ENCODE peak calls at places on chromosomes 4 and X, in seven cellular contexts. I, D, T, Y, A, M and N are unnamed samples.

GRCh38 chr4:11428161-11428700 is 463 bp downstream of the HS3ST1 start:
- DNase-seq in Y (no peak), M (no peak), D (no peak), T (no peak), I (no peak), A (no peak), N (no peak)

GRCh38 chrX:14496674-14497073 is 32.7 kb upstream of the GLRA2 start:
- DNase-seq in Y (no peak), T (no peak), D (no peak), I (no peak), A (no peak), M (no peak), N (no peak)

GRCh38 chr4:178309890-178310289 is 867.7 kb upstream of the AGA start:
- DNase-seq in I (no peak), M (no peak), Y (no peak), A (no peak), D (no peak), T (no peak), N (no peak)

GRCh38 chrX:80573275-80573674 is 153.0 kb downstream of the TENT5D start:
- DNase-seq in A (no peak), I (no peak), M (no peak), Y (no peak), D (no peak), T (no peak), N (no peak)

GRCh38 chrX:103688949-103689348 is 2.5 kb upstream of the MORF4L2 start:
- DNase-seq in I (peak), M (no peak), A (no peak), D (peak), Y (no peak), T (no peak), N (no peak)

GRCh38 chr4:16226816-16227461 is 668 bp upstream of the TAPT1 start:
- DNase-seq in T (peak), I (peak), A (peak), M (peak), Y (no peak), D (peak), N (peak)

GRCh38 chr4:3375688-3376087 is 66.1 kb upstream of the HGFAC start:
- DNase-seq in I (peak), M (no peak), Y (no peak), D (no peak), A (no peak), T (no peak), N (no peak)

GRCh38 chrX:49039598-49040375 is 3.4 kb downstream of the TFE3 start:
- DNase-seq in T (peak), M (peak), I (peak), A (peak), D (peak), Y (no peak), N (no peak)

GRCh38 chrX:31225819-31226218 is 154.0 kb upstream of the FTHL17 start:
- DNase-seq in I (no peak), A (no peak), T (no peak), Y (no peak), M (no peak), D (no peak), N (no peak)

GRCh38 chr4:105622269-105622668 is 69.8 kb downstream of the ARHGEF38 start:
- DNase-seq in Y (no peak), I (no peak), T (no peak), A (no peak), D (no peak), M (no peak), N (no peak)

GRCh38 chr4:35106091-35106734 is 1138.1 kb downstream of the ARAP2 start:
- DNase-seq in M (no peak), I (no peak), T (no peak), D (no peak), Y (no peak), A (no peak), N (no peak)

GRCh38 chr4:139603576-139604387 is 47.8 kb upstream of the SETD7 start:
- DNase-seq in D (peak), Y (peak), M (no peak), T (peak), A (no peak), I (peak), N (no peak)

GRCh38 chr4:146318894-146319293 is 104.6 kb downstream of the REELD1 start:
- DNase-seq in D (no peak), M (no peak), A (no peak), T (no peak), I (no peak), Y (no peak), N (no peak)

GRCh38 chr4:168740686-168741085 is 243.8 kb downstream of the PALLD start:
- DNase-seq in Y (no peak), A (no peak), I (no peak), T (no peak), D (no peak), M (no peak), N (no peak)

GRCh38 chr4:168744021-168744420 is 247.2 kb downstream of the PALLD start:
- DNase-seq in Y (no peak), A (no peak), I (no peak), T (no peak), M (no peak), D (peak), N (no peak)

GRCh38 chr4:168743131-168743530 is 246.3 kb downstream of the PALLD start:
- DNase-seq in Y (no peak), M (no peak), A (no peak), I (no peak), T (no peak), D (no peak), N (no peak)

GRCh38 chr4:168741281-168742173 is 244.7 kb downstream of the PALLD start:
- DNase-seq in A (no peak), Y (no peak), M (no peak), D (no peak), T (no peak), I (no peak), N (no peak)

GRCh38 chr4:168743576-168743975 is 246.7 kb downstream of the PALLD start:
- DNase-seq in I (no peak), T (no peak), M (no peak), D (peak), Y (no peak), A (no peak), N (no peak)
- TF ChIP-seq TAF1 in I (no peak), T (no peak), M (no peak), D (no peak), Y (no peak), A (no peak), N (no peak)

DNA sequence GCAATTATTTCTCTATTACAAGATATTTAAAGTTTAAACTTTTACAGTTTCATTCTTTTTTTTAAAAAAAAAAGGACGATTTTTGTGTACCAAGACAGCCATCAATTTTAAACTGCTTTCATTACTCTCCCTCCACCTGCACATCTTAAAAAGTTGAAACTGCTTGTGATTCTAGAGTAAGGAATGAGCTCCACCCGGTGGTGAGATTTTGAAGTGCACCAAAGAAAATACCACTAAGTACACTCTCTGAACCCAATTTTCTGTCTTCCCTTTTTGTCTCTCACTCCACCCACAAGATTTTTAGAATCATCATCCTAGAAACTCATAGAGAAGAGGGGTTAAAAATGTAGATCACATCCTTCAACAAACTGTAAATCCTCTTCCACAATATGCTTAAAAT is 91.3 kb upstream of the WDR44 start:
- DNase-seq in T (peak), Y (peak), A (peak), M (no peak), D (peak), I (peak), N (peak)
- TF ChIP-seq TAF1 in T (no peak), Y (no peak), A (no peak), M (no peak), D (no peak), I (no peak), N (no peak)

GRCh38 chr4:102169345-102169744 is 175.9 kb downstream of the SLC39A8 start:
- DNase-seq in D (no peak), Y (no peak), M (no peak), A (no peak), I (peak), T (no peak), N (no peak)
- TF ChIP-seq TAF1 in D (no peak), Y (no peak), M (no peak), A (no peak), I (no peak), T (no peak), N (no peak)

GRCh38 chr4:117385531-117385930 is 300.2 kb upstream of the TRAM1L1 start:
- DNase-seq in I (no peak), D (no peak), Y (no peak), M (no peak), A (no peak), T (no peak), N (no peak)
- TF ChIP-seq TAF1 in I (no peak), D (no peak), Y (no peak), M (no peak), A (no peak), T (no peak), N (no peak)

DNA sequence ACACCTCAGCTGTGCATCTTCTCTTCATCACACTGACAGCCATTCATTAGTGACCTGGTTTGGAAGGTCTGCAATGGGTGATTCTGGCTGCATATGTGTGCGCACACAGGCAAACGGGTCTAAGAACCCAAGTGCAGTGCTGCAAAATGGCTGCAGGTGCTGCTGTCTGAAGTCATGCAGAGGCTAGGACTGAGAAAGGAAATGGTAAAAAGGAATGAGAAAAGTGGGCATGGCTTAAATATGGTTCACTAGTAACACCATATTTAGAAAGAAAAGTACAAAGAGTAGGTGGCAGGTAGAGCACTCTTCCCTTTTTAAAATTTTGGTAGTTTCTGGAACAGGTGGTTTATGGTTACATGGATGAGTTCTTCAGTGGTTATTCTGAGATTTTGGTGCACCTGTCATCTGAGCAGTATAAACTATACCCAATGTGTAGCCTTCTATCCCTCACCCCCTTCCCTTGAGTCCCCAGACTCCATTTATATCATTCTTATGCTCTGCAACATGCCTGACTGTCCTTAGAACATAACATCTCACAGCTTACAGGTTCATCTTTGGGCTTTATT is 78.4 kb downstream of the CCNG2 start:
- DNase-seq in T (no peak), M (no peak), I (no peak), D (no peak), Y (no peak), A (no peak), N (no peak)
- TF ChIP-seq TAF1 in T (no peak), M (no peak), I (no peak), D (no peak), Y (no peak), A (no peak), N (no peak)

DNA sequence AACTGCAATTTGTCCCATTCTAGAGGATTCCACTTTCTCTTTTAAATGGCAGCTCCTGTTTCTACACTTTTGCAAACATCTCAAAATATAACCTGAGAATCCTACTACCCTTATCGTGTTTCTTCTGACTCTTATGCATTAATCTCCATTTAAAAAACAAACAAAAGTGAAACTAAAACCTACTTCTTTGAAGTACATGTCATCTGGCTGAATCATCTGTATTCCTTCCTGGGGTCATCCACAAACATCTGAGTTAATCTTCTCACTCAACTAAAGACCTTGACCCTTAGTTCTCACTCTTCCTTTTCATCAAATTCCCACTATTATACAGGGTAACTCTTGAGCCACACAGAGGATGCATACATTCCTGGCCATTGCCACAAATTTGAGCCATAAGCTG is 584.8 kb downstream of the PPARGC1A start:
- DNase-seq in I (no peak), D (peak), A (no peak), Y (no peak), T (no peak), M (no peak), N (no peak)
- TF ChIP-seq TAF1 in I (no peak), D (no peak), A (no peak), Y (no peak), T (no peak), M (no peak), N (no peak)

GRCh38 chrX:26352891-26353430 is 137.0 kb downstream of the MAGEB5 start:
- DNase-seq in I (no peak), T (no peak), M (no peak), D (no peak), Y (no peak), A (no peak), N (no peak)
- TF ChIP-seq TAF1 in I (no peak), T (no peak), M (no peak), D (no peak), Y (no peak), A (no peak), N (no peak)